ENCODE peak calls at places on chromosome 11, in eight cellular contexts. U, N, K, M, Z, R, W and S are unnamed samples.

GRCh38 chr11:120912504-120912903 is 111.4 kb upstream of the TBCEL start:
- DNase-seq in U (peak; percentile 27), W (no peak), Z (no peak), M (peak; percentile 21), K (no peak), R (no peak), N (peak; percentile 38), S (no peak)

GRCh38 chr11:122743949-122744876 is 88.7 kb downstream of the UBASH3B start:
- DNase-seq in U (no peak), W (peak; percentile 31), K (no peak), Z (peak; percentile 64), M (no peak), N (no peak), R (peak; percentile 69), S (no peak)

GRCh38 chr11:12048936-12049790 is 40.7 kb upstream of the DKK3 start:
- DNase-seq in Z (no peak), M (no peak), R (no peak), N (peak; percentile 55), K (no peak), U (no peak), W (no peak), S (no peak)

GRCh38 chr11:6745465-6746015 is 26.2 kb downstream of the OR2AG2 start:
- DNase-seq in K (no peak), U (no peak), N (no peak), Z (no peak), M (no peak), W (no peak), R (no peak), S (no peak)

GRCh38 chr11:85170184-85170583 is 457.0 kb downstream of the DLG2 start:
- DNase-seq in M (peak; percentile 83), Z (no peak), W (no peak), R (no peak), U (peak; percentile 75), K (no peak), N (peak; percentile 49), S (peak; percentile 5)

GRCh38 chr11:32029721-32030120 is 61.2 kb upstream of the RCN1 start:
- DNase-seq in W (no peak), R (no peak), M (no peak), N (peak; percentile 73), U (no peak), K (no peak), Z (no peak), S (no peak)

GRCh38 chr11:45383229-45383628 is 97.1 kb upstream of the SYT13 start:
- DNase-seq in M (peak; percentile 6), N (peak; percentile 45), W (no peak), K (no peak), U (peak; percentile 58), R (no peak), Z (no peak), S (no peak)

GRCh38 chr11:25435197-25435596 is 896.7 kb upstream of the ANO3 start:
- DNase-seq in Z (no peak), U (no peak), K (no peak), N (no peak), M (no peak), R (no peak), W (no peak), S (no peak)

GRCh38 chr11:12706531-12707499 is 32.6 kb downstream of the TEAD1 start:
- DNase-seq in N (peak; percentile 59), R (no peak), Z (no peak), K (no peak), M (no peak), W (peak; percentile 44), U (peak; percentile 35), S (no peak)

GRCh38 chr11:125332821-125333220 is 163.2 kb downstream of the FEZ1 start:
- DNase-seq in W (no peak), U (no peak), Z (no peak), K (no peak), M (no peak), N (no peak), R (no peak), S (no peak)

GRCh38 chr11:64226507-64227051 is 505 bp downstream of the NUDT22 start:
- DNase-seq in R (peak; percentile 80), N (no peak), K (no peak), Z (no peak), W (peak; percentile 68), M (peak; percentile 31), U (no peak), S (no peak)

GRCh38 chr11:47715082-47715669 is at the start of gene AGBL2:
- DNase-seq in N (peak; percentile 61), W (peak; percentile 76), U (peak; percentile 53), K (no peak), R (peak; percentile 86), M (peak; percentile 56), Z (peak; percentile 82), S (no peak)

GRCh38 chr11:131907371-131907770 is 537.0 kb downstream of the NTM start:
- DNase-seq in K (no peak), Z (no peak), N (no peak), W (no peak), M (no peak), U (no peak), R (no peak), S (no peak)

GRCh38 chr11:126104420-126104819 is 41.8 kb upstream of the CDON start:
- DNase-seq in W (no peak), M (no peak), U (no peak), K (no peak), N (no peak), Z (no peak), R (no peak), S (no peak)

GRCh38 chr11:41461057-41461681 is 1.7 kb upstream of the LRRC4C start:
- DNase-seq in Z (no peak), R (no peak), K (no peak), M (peak; percentile 9), N (peak; percentile 33), W (no peak), U (peak; percentile 17), S (no peak)

GRCh38 chr11:95999604-96000003 is 75.7 kb upstream of the MTMR2 start:
- DNase-seq in Z (no peak), U (no peak), K (no peak), R (no peak), N (no peak), W (no peak), M (no peak), S (no peak)

GRCh38 chr11:26276798-26277424 is 55.0 kb upstream of the ANO3 start:
- DNase-seq in W (peak; percentile 44), R (peak; percentile 66), K (peak; percentile 32), U (peak; percentile 73), Z (no peak), N (peak; percentile 87), M (peak; percentile 35), S (no peak)

GRCh38 chr11:46696212-46696558 is 4.2 kb downstream of the ARHGAP1 start:
- DNase-seq in U (no peak), R (no peak), Z (no peak), N (no peak), W (no peak), M (no peak), K (no peak), S (no peak)

GRCh38 chr11:114477946-114478537 is 38.8 kb downstream of the REXO2 start:
- DNase-seq in W (no peak), N (no peak), U (no peak), M (no peak), Z (no peak), K (no peak), R (no peak), S (no peak)

DNA sequence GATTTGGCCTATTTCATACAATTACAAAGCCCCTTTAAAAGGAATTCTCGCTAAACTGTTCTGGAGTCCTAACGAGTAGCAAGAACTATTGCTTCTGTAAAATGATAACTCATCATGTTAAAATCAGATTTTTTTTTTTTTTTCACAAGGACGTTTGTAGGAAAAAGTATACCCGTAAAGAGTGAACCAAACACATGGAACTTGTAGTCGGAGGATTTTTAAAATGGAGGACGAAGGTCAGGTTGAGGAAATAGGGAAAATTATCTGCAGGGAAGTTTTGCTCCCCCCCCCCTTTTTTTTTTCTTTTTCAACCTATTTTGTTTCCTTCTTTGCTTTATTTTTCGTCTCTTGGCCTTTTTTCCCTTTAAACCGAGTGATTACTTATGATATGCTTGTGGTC is 1.0 kb downstream of the HSD17B12 start:
- DNase-seq in N (no peak), K (peak; percentile 3), Z (no peak), M (no peak), R (no peak), U (peak; percentile 44), W (no peak), S (no peak)
- H3K4me3 ChIP-seq in N (peak overlapping the region; percentile 87), K (peak overlapping the region; percentile 79), Z (peak overlapping the region; percentile 84), M (peak overlapping the region; percentile 85), R (peak overlapping the region; percentile 67), U (peak overlapping the region; percentile 67), W (peak overlapping the region; percentile 90), S (peak overlapping the region; percentile 83)

GRCh38 chr11:68353669-68354068 is 41.3 kb downstream of the LRP5 start:
- DNase-seq in K (no peak), M (no peak), N (no peak), W (no peak), U (no peak), R (no peak), Z (no peak), S (no peak)
- H3K4me3 ChIP-seq in K (no peak overlapping the region), M (no peak overlapping the region), N (no peak overlapping the region), W (no peak overlapping the region), U (no peak overlapping the region), R (no peak overlapping the region), Z (no peak overlapping the region), S (no peak overlapping the region)

GRCh38 chr11:94650756-94651155 is 83.6 kb downstream of the PIWIL4 start:
- DNase-seq in N (peak; percentile 73), R (peak; percentile 77), U (peak; percentile 19), M (no peak), K (no peak), W (no peak), Z (no peak), S (no peak)

GRCh38 chr11:94648789-94649188 is 81.6 kb downstream of the PIWIL4 start:
- DNase-seq in W (no peak), U (no peak), Z (no peak), M (no peak), K (no peak), R (no peak), N (no peak), S (no peak)

GRCh38 chr11:94649925-94650623 is 82.9 kb downstream of the PIWIL4 start:
- DNase-seq in U (no peak), N (no peak), M (no peak), R (no peak), K (no peak), Z (no peak), W (no peak), S (no peak)

GRCh38 chr11:94647926-94648325 is 80.8 kb downstream of the PIWIL4 start:
- DNase-seq in Z (no peak), K (no peak), W (no peak), U (no peak), N (no peak), M (no peak), R (no peak), S (no peak)

GRCh38 chr11:94649254-94649653 is 82.1 kb downstream of the PIWIL4 start:
- DNase-seq in U (no peak), R (no peak), W (no peak), N (no peak), Z (no peak), M (no peak), K (no peak), S (no peak)
- H3K4me3 ChIP-seq in U (no peak overlapping the region), R (no peak overlapping the region), W (no peak overlapping the region), N (no peak overlapping the region), Z (no peak overlapping the region), M (no peak overlapping the region), K (no peak overlapping the region), S (no peak overlapping the region)

DNA sequence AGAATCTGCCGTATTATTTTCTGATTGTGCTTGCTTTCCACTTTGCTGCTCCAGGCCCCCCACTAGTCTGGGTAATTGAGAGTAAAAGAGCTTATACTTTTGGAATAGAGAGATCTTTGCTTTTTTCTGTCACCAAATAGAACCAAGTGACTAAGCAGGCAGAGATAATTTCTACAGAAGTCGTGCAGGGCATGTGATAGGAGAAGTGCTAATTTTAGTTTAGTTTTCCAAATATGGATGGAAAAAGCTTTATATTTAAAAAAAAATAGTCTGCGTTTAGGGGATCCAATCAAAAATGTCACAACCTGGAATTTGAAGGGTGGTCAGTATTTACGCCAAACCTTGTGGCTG is 165.6 kb downstream of the LDLRAD3 start:
- DNase-seq in M (no peak), W (no peak), Z (no peak), N (no peak), K (no peak), U (no peak), R (no peak), S (no peak)
- H3K4me3 ChIP-seq in M (no peak overlapping the region), W (no peak overlapping the region), Z (no peak overlapping the region), N (no peak overlapping the region), K (no peak overlapping the region), U (no peak overlapping the region), R (no peak overlapping the region), S (no peak overlapping the region)